ENCODE peak calls at places on chromosomes 4 and X, in eight cellular contexts. N, R, Y, Z, T, O, G and U are unnamed samples.

GRCh38 chr4:81698536-81698935 is 226.8 kb upstream of the RASGEF1B start:
- DNase-seq in N (no peak), R (peak; percentile 32), Y (no peak), Z (no peak), T (no peak), O (no peak), G (no peak), U (no peak)

GRCh38 chr4:137700072-137700471 is 167.8 kb upstream of the PCDH18 start:
- DNase-seq in N (no peak), R (no peak), Y (peak; percentile 79), Z (no peak), T (no peak), O (no peak), G (no peak), U (no peak)

GRCh38 chrX:115960440-115961084 is 210.0 kb upstream of the AGTR2 start:
- DNase-seq in N (no peak), R (no peak), Y (no peak), Z (no peak), T (no peak), O (no peak), G (no peak), U (no peak)

GRCh38 chr4:169100656-169101055 is 90.6 kb upstream of the CBR4 start:
- DNase-seq in N (no peak), R (no peak), Y (no peak), Z (no peak), T (no peak), O (no peak), G (no peak), U (no peak)

GRCh38 chr4:61511716-61512488 is 311.8 kb downstream of the ADGRL3 start:
- DNase-seq in N (no peak), R (no peak), Y (peak; percentile 79), Z (no peak), T (no peak), O (no peak), G (no peak), U (no peak)

GRCh38 chr4:145619639-145619996 is 433 bp downstream of the MMAA start:
- DNase-seq in N (no peak), R (peak; percentile 31), Y (no peak), Z (peak; percentile 38), T (no peak), O (no peak), G (no peak), U (peak; percentile 72)

GRCh38 chr4:165537028-165537648 is 158.3 kb downstream of the CPE start:
- DNase-seq in N (no peak), R (peak; percentile 62), Y (peak; percentile 73), Z (no peak), T (no peak), O (no peak), G (peak; percentile 67), U (peak; percentile 40)

GRCh38 chr4:56619160-56619559 is 61.9 kb downstream of the HOPX start:
- DNase-seq in N (no peak), R (peak; percentile 31), Y (peak; percentile 59), Z (no peak), T (no peak), O (no peak), G (peak; percentile 3), U (no peak)

GRCh38 chrX:74523870-74524735 is 90.3 kb downstream of the RLIM start:
- DNase-seq in N (no peak), R (no peak), Y (no peak), Z (no peak), T (no peak), O (no peak), G (no peak), U (no peak)

GRCh38 chr4:183688216-183688615 is 29.1 kb downstream of the TRAPPC11 start:
- DNase-seq in N (no peak), R (no peak), Y (no peak), Z (no peak), T (no peak), O (no peak), G (no peak), U (no peak)

GRCh38 chr4:138595171-138595570 is 353.0 kb upstream of the SLC7A11 start:
- DNase-seq in N (no peak), R (no peak), Y (no peak), Z (no peak), T (no peak), O (no peak), G (no peak), U (no peak)

GRCh38 chrX:55033429-55033828 is 2.7 kb upstream of the ALAS2 start:
- DNase-seq in N (no peak), R (no peak), Y (no peak), Z (no peak), T (no peak), O (no peak), G (no peak), U (no peak)

GRCh38 chr4:101527186-101527585 is 179.9 kb upstream of the PPP3CA start:
- DNase-seq in N (no peak), R (no peak), Y (no peak), Z (no peak), T (no peak), O (no peak), G (no peak), U (no peak)

GRCh38 chrX:81957900-81958545 is 756.1 kb downstream of the SH3BGRL start:
- DNase-seq in N (no peak), R (peak; percentile 37), Y (no peak), Z (no peak), T (no peak), O (no peak), G (peak; percentile 37), U (peak; percentile 19)

GRCh38 chrX:97539970-97540519 is 656.3 kb downstream of the RPA4 start:
- DNase-seq in N (no peak), R (no peak), Y (no peak), Z (no peak), T (no peak), O (no peak), G (no peak), U (peak; percentile 21)

GRCh38 chrX:2284133-2284532 is 216.6 kb downstream of the DHRSX start:
- DNase-seq in N (no peak), R (no peak), Y (no peak), Z (no peak), T (no peak), O (no peak), G (no peak), U (no peak)

GRCh38 chrX:49257846-49258748 is 6.4 kb downstream of the FOXP3 start:
- DNase-seq in N (no peak), R (no peak), Y (no peak), Z (no peak), T (no peak), O (no peak), G (no peak), U (no peak)

GRCh38 chrX:81120936-81121351 is 80.8 kb downstream of the HMGN5 start:
- DNase-seq in N (peak; percentile 3), R (peak; percentile 66), Y (peak; percentile 67), Z (peak; percentile 20), T (no peak), O (no peak), G (peak; percentile 81), U (peak; percentile 34)

GRCh38 chr4:80678413-80678812 is 342.9 kb downstream of the CFAP299 start:
- DNase-seq in N (no peak), R (no peak), Y (no peak), Z (no peak), T (no peak), O (no peak), G (no peak), U (no peak)